ENCODE peak calls at places on chromosome 9, in five cellular contexts. U is A549, N is K562, J is GM23338, Q is HepG2. O is an unnamed sample.

GRCh38 chr9:19748278-19749126 is 40.3 kb downstream of the SLC24A2 start:
- DNase-seq in U (no peak), N (peak), Q (no peak), J (no peak), O (no peak)

GRCh38 chr9:37283730-37284235 is 138.7 kb upstream of the GRHPR start:
- DNase-seq in Q (peak), U (no peak), N (no peak), J (peak), O (peak)

GRCh38 chr9:24698864-24699518 is 153.3 kb upstream of the IZUMO3 start:
- DNase-seq in N (no peak), Q (no peak), J (peak), U (no peak), O (no peak)

GRCh38 chr9:131609116-131609830 is 64.0 kb downstream of the PRRT1B start:
- DNase-seq in Q (no peak), J (peak), N (no peak), U (peak), O (no peak)

GRCh38 chr9:101848485-101848919 is 110.1 kb upstream of the GRIN3A start:
- DNase-seq in N (no peak), U (no peak), J (no peak), Q (no peak), O (no peak)

GRCh38 chr9:87343816-87344438 is 153.7 kb upstream of the DAPK1 start:
- DNase-seq in J (no peak), N (no peak), U (no peak), Q (no peak), O (no peak)

GRCh38 chr9:70250221-70250620 is 8.6 kb upstream of the SMC5 start:
- DNase-seq in N (no peak), U (no peak), Q (no peak), J (no peak), O (no peak)

GRCh38 chr9:73565833-73566465 is 414.3 kb downstream of the ANXA1 start:
- DNase-seq in J (peak), Q (peak), N (no peak), U (no peak), O (no peak)

GRCh38 chr9:27362447-27363210 is 65.7 kb upstream of the EQTN start:
- DNase-seq in Q (no peak), J (no peak), N (no peak), U (no peak), O (no peak)

GRCh38 chr9:38652044-38652443 is 31.6 kb upstream of the ANKRD18A start:
- DNase-seq in N (no peak), Q (no peak), U (no peak), J (no peak), O (no peak)

GRCh38 chr9:38046669-38047300 is 22.2 kb downstream of the SHB start:
- DNase-seq in N (no peak), Q (peak), J (peak), U (no peak), O (no peak)

GRCh38 chr9:128459011-128459410 is 3.2 kb downstream of the ODF2 start:
- DNase-seq in J (no peak), N (no peak), Q (no peak), U (no peak), O (no peak)

GRCh38 chr9:123414921-123415592 is 59.1 kb downstream of the CRB2 start:
- DNase-seq in N (no peak), Q (no peak), U (no peak), J (no peak), O (no peak)

GRCh38 chr9:117021881-117022280 is 334.8 kb downstream of the TRIM32 start:
- DNase-seq in Q (no peak), J (no peak), N (no peak), U (no peak), O (no peak)

GRCh38 chr9:74645007-74645639 is 148.0 kb downstream of the RORB start:
- DNase-seq in N (peak), U (no peak), Q (peak), J (peak), O (no peak)

GRCh38 chr9:90778746-90779145 is 22.9 kb upstream of the SYK start:
- DNase-seq in N (no peak), Q (no peak), U (no peak), J (peak), O (no peak)

GRCh38 chr9:81313877-81314276 is 375.5 kb downstream of the TLE1 start:
- DNase-seq in N (no peak), U (no peak), Q (no peak), J (no peak), O (no peak)

GRCh38 chr9:34276772-34277171 is 52.3 kb downstream of the KIF24 start:
- DNase-seq in U (no peak), N (no peak), J (no peak), Q (no peak), O (no peak)

GRCh38 chr9:116842658-116843057 is 155.6 kb downstream of the TRIM32 start:
- DNase-seq in Q (peak), N (peak), J (peak), U (no peak), O (no peak)

GRCh38 chr9:28121353-28121752 is 548.1 kb upstream of the C9orf72 start:
- DNase-seq in N (no peak), J (no peak), U (no peak), Q (no peak), O (no peak)

GRCh38 chr9:31733166-31733565 is 651.3 kb upstream of the ACO1 start:
- DNase-seq in Q (no peak), J (no peak), N (no peak), U (no peak), O (no peak)

GRCh38 chr9:136119259-136120118 is 814 bp upstream of the TMEM250 start:
- DNase-seq in J (peak), U (no peak), Q (peak), N (peak), O (no peak)

GRCh38 chr9:20242767-20243166 is 379.5 kb downstream of the MLLT3 start:
- DNase-seq in Q (no peak), N (no peak), U (no peak), J (peak), O (peak)

GRCh38 chr9:32394381-32395049 is 10.1 kb downstream of the ACO1 start:
- DNase-seq in U (no peak), J (no peak), N (no peak), Q (no peak), O (no peak)

DNA sequence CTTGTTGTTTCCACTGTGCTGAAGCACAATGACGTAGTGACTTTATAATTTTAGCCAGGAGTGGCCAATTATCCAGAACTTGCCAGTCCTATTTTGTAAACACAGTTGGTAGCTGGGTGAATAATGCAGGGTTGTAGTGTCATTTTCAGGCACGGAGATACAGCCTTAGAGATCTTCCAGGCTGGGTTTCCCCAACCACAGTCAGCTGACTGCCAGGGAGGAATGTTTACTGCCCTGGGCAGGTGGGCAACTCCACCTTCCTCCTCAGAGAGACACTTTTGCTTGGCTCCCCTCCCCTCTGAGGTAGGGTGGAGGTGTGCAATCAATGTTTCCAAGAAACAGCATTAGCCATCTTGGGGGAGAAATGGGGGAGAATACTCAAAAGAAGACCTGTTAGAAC is 228.1 kb upstream of the NR4A3 start:
- DNase-seq in U (no peak), Q (no peak), J (no peak), N (no peak), O (no peak)
- TF ChIP-seq JUNB in U (no peak), Q (no peak), J (no peak), N (no peak), O (no peak)

GRCh38 chr9:134168731-134169130 is 4.4 kb upstream of the RNU6ATAC start:
- DNase-seq in N (peak), Q (peak), U (no peak), J (peak), O (no peak)

GRCh38 chr9:134166374-134166773 is 2.0 kb upstream of the RNU6ATAC start:
- DNase-seq in Q (no peak), N (no peak), J (no peak), U (no peak), O (no peak)

GRCh38 chr9:134165357-134166315 is 1.3 kb upstream of the RNU6ATAC start:
- DNase-seq in U (no peak), N (peak), J (no peak), Q (no peak), O (no peak)

GRCh38 chr9:134169166-134169565 is 4.8 kb upstream of the RNU6ATAC start:
- DNase-seq in J (no peak), Q (no peak), U (no peak), N (no peak), O (no peak)

GRCh38 chr9:134167530-134167931 is 3.2 kb upstream of the RNU6ATAC start:
- DNase-seq in U (no peak), J (no peak), N (no peak), Q (no peak), O (no peak)
- TF ChIP-seq JUNB in U (no peak), J (no peak), N (no peak), Q (no peak), O (no peak)

GRCh38 chr9:118529624-118530214 is 825.5 kb downstream of the TLR4 start:
- DNase-seq in U (no peak), J (no peak), N (no peak), Q (no peak), O (peak)

GRCh38 chr9:118533850-118534249 is 829.6 kb downstream of the TLR4 start:
- DNase-seq in J (no peak), Q (no peak), U (no peak), N (no peak), O (no peak)

GRCh38 chr9:118538981-118539380 is 830.3 kb downstream of the BRINP1 start:
- DNase-seq in U (no peak), Q (no peak), J (no peak), N (no peak), O (no peak)

GRCh38 chr9:118529210-118529609 is 825.0 kb downstream of the TLR4 start:
- DNase-seq in N (no peak), U (no peak), J (no peak), Q (no peak), O (no peak)

DNA sequence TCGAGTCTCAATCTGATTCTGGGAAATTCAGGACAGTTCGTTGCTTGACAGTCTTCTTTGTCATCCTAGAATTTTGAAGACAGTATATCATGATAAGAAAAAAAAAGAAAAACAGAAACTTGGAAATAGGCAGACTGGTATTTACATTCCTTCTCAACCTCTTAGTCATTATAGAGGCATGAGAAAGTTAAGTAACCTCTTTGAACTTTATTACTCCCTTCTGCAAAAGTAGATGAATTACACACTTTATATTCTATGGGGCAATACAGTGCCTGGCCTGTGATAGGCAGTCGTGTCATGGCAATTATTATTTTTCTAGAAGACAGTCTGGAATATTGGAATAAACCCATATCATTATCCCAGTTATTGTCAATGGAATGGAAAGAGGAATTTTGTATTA is 828.9 kb downstream of the TLR4 start:
- DNase-seq in Q (no peak), J (no peak), N (no peak), U (no peak), O (no peak)
- TF ChIP-seq JUNB in Q (no peak), J (no peak), N (no peak), U (peak), O (no peak)

GRCh38 chr9:114424126-114424525 is 36.3 kb upstream of the AKNA start:
- DNase-seq in U (no peak), Q (no peak), J (no peak), N (no peak), O (no peak)
- TF ChIP-seq JUNB in U (no peak), Q (no peak), J (no peak), N (no peak), O (no peak)

GRCh38 chr9:119283118-119283794 is 86.0 kb downstream of the BRINP1 start:
- DNase-seq in N (no peak), J (peak), Q (no peak), U (no peak), O (no peak)

GRCh38 chr9:119282476-119283117 is 86.6 kb downstream of the BRINP1 start:
- DNase-seq in N (no peak), U (no peak), Q (no peak), J (peak), O (no peak)

GRCh38 chr9:119284587-119285337 is 84.5 kb downstream of the BRINP1 start:
- DNase-seq in N (no peak), U (no peak), J (no peak), Q (no peak), O (no peak)

GRCh38 chr9:119280740-119281485 is 88.3 kb downstream of the BRINP1 start:
- DNase-seq in Q (no peak), N (no peak), J (no peak), U (no peak), O (no peak)

DNA sequence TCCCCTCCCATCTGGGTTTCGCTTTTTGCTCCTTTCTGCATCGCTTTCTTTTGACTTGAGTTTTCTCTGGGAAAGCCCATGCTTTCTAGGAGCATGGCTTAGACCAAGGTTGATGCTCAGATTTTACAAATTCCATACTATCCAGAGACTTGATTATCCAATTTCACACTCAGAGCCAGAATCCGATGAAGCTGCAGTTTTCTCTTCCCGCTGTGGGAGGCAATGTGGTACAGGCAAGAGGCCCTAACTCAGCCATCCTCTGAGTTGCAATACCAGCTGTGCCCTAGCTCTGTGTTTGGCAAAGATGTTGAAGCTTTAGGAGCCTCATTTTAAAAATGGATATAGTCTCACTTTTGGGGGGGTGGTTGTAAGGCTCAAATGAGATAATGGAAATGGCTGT is 85.1 kb downstream of the BRINP1 start:
- DNase-seq in U (no peak), Q (peak), J (peak), N (no peak), O (no peak)
- TF ChIP-seq JUNB in U (no peak), Q (no peak), J (no peak), N (no peak), O (no peak)

DNA sequence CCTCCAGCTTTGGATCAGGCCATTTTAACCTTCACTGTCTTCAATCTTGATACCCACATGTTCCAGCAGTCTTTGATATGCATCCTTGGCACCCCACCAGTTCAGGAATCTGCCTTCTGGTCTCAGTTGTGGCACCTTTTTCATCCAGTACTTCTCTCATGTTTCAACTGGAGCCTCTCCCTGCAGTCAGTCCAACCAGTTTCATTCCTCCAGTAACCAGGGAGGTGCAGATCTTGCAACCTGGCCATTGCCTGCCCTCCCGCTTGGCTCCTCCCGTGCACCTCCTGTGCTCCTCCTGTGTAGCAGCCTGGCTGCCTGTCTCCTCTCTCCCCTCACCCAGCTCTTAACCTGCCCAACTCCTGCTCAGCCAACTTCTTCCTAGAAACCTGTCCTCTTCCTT is 20.2 kb downstream of the FUBP3 start:
- DNase-seq in U (no peak), N (no peak), Q (no peak), J (peak), O (no peak)
- TF ChIP-seq JUNB in U (no peak), N (no peak), Q (no peak), J (no peak), O (no peak)

O was measured in GM12878.